ENCODE peak calls at places on chromosomes 16 and 17, in ten cellular contexts. W is T-helper 2 cell; O is iPS-NIHi11; H is CD4-positive, CD25-positive, alpha-beta regulatory T cell; K is GM03348; Y is neural progenitor cell; A is RPMI7951; J is A549; L is RWPE1; M is ELR. F is an unnamed sample.

GRCh38 chr16:66188786-66189725 is 177.4 kb upstream of the CDH5 start:
- DNase-seq in O (no peak), A (no peak), Y (peak; percentile 31), H (no peak), K (peak; percentile 37), L (no peak), M (no peak), W (no peak), J (no peak), F (no peak)

GRCh38 chr17:61421460-61421859 is 21.8 kb downstream of the TBX2 start:
- DNase-seq in W (no peak), L (no peak), A (no peak), K (no peak), O (no peak), Y (no peak), M (no peak), H (no peak), J (no peak), F (no peak)

GRCh38 chr16:3553138-3553923 is 23.9 kb downstream of the NLRC3 start:
- DNase-seq in L (no peak), H (no peak), O (peak; percentile 60), A (no peak), M (no peak), W (no peak), J (no peak), Y (peak; percentile 44), K (no peak), F (no peak)

GRCh38 chr17:1820518-1821252 is 9.0 kb downstream of the SMYD4 start:
- DNase-seq in A (no peak), J (no peak), M (no peak), O (no peak), W (no peak), Y (peak; percentile 7), K (no peak), H (no peak), L (no peak), F (no peak)

GRCh38 chr16:62985727-62986126 is 949.5 kb upstream of the CDH8 start:
- DNase-seq in O (no peak), Y (no peak), K (no peak), J (no peak), M (no peak), W (no peak), L (no peak), A (no peak), H (no peak), F (no peak)

GRCh38 chr16:84105286-84105815 is 11.4 kb downstream of the MBTPS1 start:
- DNase-seq in K (no peak), L (no peak), M (no peak), O (no peak), J (no peak), W (no peak), A (no peak), Y (no peak), H (no peak), F (no peak)

GRCh38 chr16:14405611-14406537 is 224.2 kb downstream of the PARN start:
- DNase-seq in O (peak; percentile 90), A (no peak), K (peak; percentile 39), J (no peak), H (no peak), Y (peak; percentile 53), M (peak; percentile 29), W (no peak), L (peak; percentile 40), F (no peak)

GRCh38 chr16:27993587-27993986 is 69.9 kb downstream of the GSG1L start:
- DNase-seq in H (no peak), L (no peak), M (no peak), W (no peak), K (no peak), O (no peak), J (no peak), A (no peak), Y (no peak), F (no peak)

GRCh38 chr17:75109047-75109406 is 742 bp upstream of the ARMC7 start:
- DNase-seq in J (no peak), A (no peak), O (peak; percentile 48), K (no peak), H (no peak), W (no peak), M (no peak), Y (peak; percentile 50), L (no peak), F (no peak)

GRCh38 chr17:28295677-28296578 is 23.1 kb upstream of the TMEM97 start:
- DNase-seq in O (no peak), M (no peak), W (no peak), K (no peak), J (no peak), A (no peak), L (no peak), Y (no peak), H (no peak), F (no peak)

GRCh38 chr17:15446036-15446435 is 21.4 kb downstream of the CDRT4 start:
- DNase-seq in W (no peak), J (no peak), K (no peak), O (peak; percentile 54), Y (peak; percentile 44), A (no peak), L (no peak), M (no peak), H (no peak), F (no peak)

GRCh38 chr17:64331946-64332493 is 58.6 kb downstream of the PECAM1 start:
- DNase-seq in J (no peak), W (no peak), H (no peak), L (no peak), O (no peak), M (no peak), Y (no peak), K (no peak), A (peak; percentile 74), F (no peak)

GRCh38 chr16:81212830-81213465 is 25.5 kb upstream of the BCO1 start:
- DNase-seq in K (no peak), W (no peak), L (no peak), J (no peak), O (no peak), Y (peak; percentile 34), M (no peak), H (no peak), A (no peak), F (no peak)

GRCh38 chr16:7374614-7375174 is 42.0 kb downstream of the RBFOX1 start:
- DNase-seq in L (no peak), H (no peak), O (no peak), Y (no peak), K (no peak), M (no peak), W (no peak), A (no peak), J (no peak), F (no peak)

GRCh38 chr17:78859051-78859450 is 18.4 kb upstream of the USP36 start:
- DNase-seq in H (no peak), O (no peak), K (no peak), L (no peak), Y (no peak), W (no peak), J (no peak), A (no peak), M (no peak), F (no peak)

GRCh38 chr16:48393843-48394703 is 8.9 kb upstream of the SIAH1 start:
- DNase-seq in J (no peak), W (no peak), H (no peak), O (no peak), L (no peak), M (peak; percentile 28), A (no peak), K (peak; percentile 78), Y (no peak), F (no peak)

GRCh38 chr16:59459811-59460210 is 725.7 kb upstream of the GOT2 start:
- DNase-seq in J (no peak), K (no peak), H (no peak), A (peak; percentile 1), L (no peak), Y (no peak), M (peak; percentile 86), W (no peak), O (no peak), F (no peak)

GRCh38 chr16:76639685-76640289 is 362.6 kb downstream of the CNTNAP4 start:
- DNase-seq in O (peak; percentile 37), J (peak; percentile 4), K (no peak), H (no peak), W (no peak), M (peak; percentile 9), Y (peak; percentile 58), L (peak; percentile 18), A (peak; percentile 19), F (no peak)

GRCh38 chr17:62637809-62638208 is 10.3 kb downstream of the MRC2 start:
- DNase-seq in A (no peak), W (no peak), O (no peak), Y (peak; percentile 35), K (no peak), M (no peak), H (no peak), L (no peak), J (no peak), F (no peak)

GRCh38 chr17:185445-186138 is 4.1 kb upstream of the DOC2B start:
- DNase-seq in W (peak; percentile 37), O (no peak), A (no peak), M (no peak), Y (peak; percentile 66), K (no peak), J (no peak), L (no peak), H (peak; percentile 9), F (no peak)